ENCODE peak calls at places on chromosome 20, in five cellular contexts. One of them, this sample, is unnamed.

GRCh38 chr20:51345601-51346101 is 196.9 kb downstream of the NFATC2 start:
- DNase-seq in stimulated activated CD4-positive, alpha-beta T cell treated with anti-CD3 and anti-CD28 coated beads, TNF-alpha, amount 100 ng/mL, for 4 hours: no peak
- DNase-seq in substantia nigra: no peak
- DNase-seq in HFFc6: peak; percentile 67
- DNase-seq in activated CD8-positive, alpha-beta memory T cell treated with anti-CD3 and anti-CD28 coated beads, Interleukin-2, amount 50 U/mL, for 4 hours: no peak
- DNase-seq in this sample: peak; percentile 96

GRCh38 chr20:20247234-20247633 is 120.7 kb upstream of the INSM1 start:
- DNase-seq in substantia nigra: no peak
- DNase-seq in activated CD8-positive, alpha-beta memory T cell treated with anti-CD3 and anti-CD28 coated beads, Interleukin-2, amount 50 U/mL, for 4 hours: no peak
- DNase-seq in stimulated activated CD4-positive, alpha-beta T cell treated with anti-CD3 and anti-CD28 coated beads, TNF-alpha, amount 100 ng/mL, for 4 hours: no peak
- DNase-seq in HFFc6: no peak
- DNase-seq in this sample: no peak

GRCh38 chr20:33693741-33694645 is 7.8 kb upstream of the E2F1 start:
- DNase-seq in substantia nigra: peak; percentile 58
- DNase-seq in HFFc6: no peak
- DNase-seq in stimulated activated CD4-positive, alpha-beta T cell treated with anti-CD3 and anti-CD28 coated beads, TNF-alpha, amount 100 ng/mL, for 4 hours: no peak
- DNase-seq in activated CD8-positive, alpha-beta memory T cell treated with anti-CD3 and anti-CD28 coated beads, Interleukin-2, amount 50 U/mL, for 4 hours: no peak
- DNase-seq in this sample: no peak

GRCh38 chr20:54137115-54137514 is 36.7 kb downstream of the CYP24A1 start:
- DNase-seq in HFFc6: peak; percentile 23
- DNase-seq in activated CD8-positive, alpha-beta memory T cell treated with anti-CD3 and anti-CD28 coated beads, Interleukin-2, amount 50 U/mL, for 4 hours: no peak
- DNase-seq in substantia nigra: no peak
- DNase-seq in stimulated activated CD4-positive, alpha-beta T cell treated with anti-CD3 and anti-CD28 coated beads, TNF-alpha, amount 100 ng/mL, for 4 hours: no peak
- DNase-seq in this sample: no peak

GRCh38 chr20:25250508-25250907 is 2.6 kb downstream of the PYGB start:
- DNase-seq in substantia nigra: no peak
- DNase-seq in activated CD8-positive, alpha-beta memory T cell treated with anti-CD3 and anti-CD28 coated beads, Interleukin-2, amount 50 U/mL, for 4 hours: no peak
- DNase-seq in HFFc6: no peak
- DNase-seq in stimulated activated CD4-positive, alpha-beta T cell treated with anti-CD3 and anti-CD28 coated beads, TNF-alpha, amount 100 ng/mL, for 4 hours: no peak
- DNase-seq in this sample: no peak

GRCh38 chr20:37543828-37544227 is 16.2 kb upstream of the BLCAP start:
- DNase-seq in HFFc6: peak; percentile 65
- DNase-seq in activated CD8-positive, alpha-beta memory T cell treated with anti-CD3 and anti-CD28 coated beads, Interleukin-2, amount 50 U/mL, for 4 hours: no peak
- DNase-seq in substantia nigra: no peak
- DNase-seq in stimulated activated CD4-positive, alpha-beta T cell treated with anti-CD3 and anti-CD28 coated beads, TNF-alpha, amount 100 ng/mL, for 4 hours: no peak
- DNase-seq in this sample: peak; percentile 74

GRCh38 chr20:23918101-23918862 is 38.7 kb upstream of the CST5 start:
- DNase-seq in activated CD8-positive, alpha-beta memory T cell treated with anti-CD3 and anti-CD28 coated beads, Interleukin-2, amount 50 U/mL, for 4 hours: no peak
- DNase-seq in HFFc6: no peak
- DNase-seq in substantia nigra: no peak
- DNase-seq in stimulated activated CD4-positive, alpha-beta T cell treated with anti-CD3 and anti-CD28 coated beads, TNF-alpha, amount 100 ng/mL, for 4 hours: no peak
- DNase-seq in this sample: no peak

GRCh38 chr20:45383131-45383530 is 5.0 kb upstream of the TP53TG5 start:
- DNase-seq in HFFc6: peak; percentile 30
- DNase-seq in activated CD8-positive, alpha-beta memory T cell treated with anti-CD3 and anti-CD28 coated beads, Interleukin-2, amount 50 U/mL, for 4 hours: no peak
- DNase-seq in substantia nigra: no peak
- DNase-seq in stimulated activated CD4-positive, alpha-beta T cell treated with anti-CD3 and anti-CD28 coated beads, TNF-alpha, amount 100 ng/mL, for 4 hours: no peak
- DNase-seq in this sample: no peak

GRCh38 chr20:49140834-49141233 is 47.3 kb downstream of the STAU1 start:
- DNase-seq in substantia nigra: no peak
- DNase-seq in stimulated activated CD4-positive, alpha-beta T cell treated with anti-CD3 and anti-CD28 coated beads, TNF-alpha, amount 100 ng/mL, for 4 hours: no peak
- DNase-seq in activated CD8-positive, alpha-beta memory T cell treated with anti-CD3 and anti-CD28 coated beads, Interleukin-2, amount 50 U/mL, for 4 hours: no peak
- DNase-seq in HFFc6: no peak
- DNase-seq in this sample: no peak

GRCh38 chr20:10060223-10060622 is 25.4 kb downstream of the ANKEF1 start:
- DNase-seq in HFFc6: no peak
- DNase-seq in substantia nigra: no peak
- DNase-seq in activated CD8-positive, alpha-beta memory T cell treated with anti-CD3 and anti-CD28 coated beads, Interleukin-2, amount 50 U/mL, for 4 hours: no peak
- DNase-seq in stimulated activated CD4-positive, alpha-beta T cell treated with anti-CD3 and anti-CD28 coated beads, TNF-alpha, amount 100 ng/mL, for 4 hours: no peak
- DNase-seq in this sample: no peak

GRCh38 chr20:59481082-59482018 is 123.0 kb upstream of the PHACTR3 start:
- DNase-seq in stimulated activated CD4-positive, alpha-beta T cell treated with anti-CD3 and anti-CD28 coated beads, TNF-alpha, amount 100 ng/mL, for 4 hours: no peak
- DNase-seq in activated CD8-positive, alpha-beta memory T cell treated with anti-CD3 and anti-CD28 coated beads, Interleukin-2, amount 50 U/mL, for 4 hours: no peak
- DNase-seq in HFFc6: no peak
- DNase-seq in substantia nigra: no peak
- DNase-seq in this sample: no peak

GRCh38 chr20:11271319-11271718 is 597.5 kb upstream of the JAG1 start:
- DNase-seq in activated CD8-positive, alpha-beta memory T cell treated with anti-CD3 and anti-CD28 coated beads, Interleukin-2, amount 50 U/mL, for 4 hours: no peak
- DNase-seq in stimulated activated CD4-positive, alpha-beta T cell treated with anti-CD3 and anti-CD28 coated beads, TNF-alpha, amount 100 ng/mL, for 4 hours: no peak
- DNase-seq in substantia nigra: no peak
- DNase-seq in HFFc6: no peak
- DNase-seq in this sample: no peak

This sample was measured in foreskin fibroblast.